ENCODE peak calls at places on chromosome 13, in ten cellular contexts. C, X, P, A, R, I, T, H, L and W are unnamed samples.

GRCh38 chr13:91298060-91298459 is 49.4 kb upstream of the MIR17HG start:
- DNase-seq in R (no peak), L (no peak), X (no peak), C (no peak), P (no peak), I (no peak), H (no peak), A (no peak), T (no peak), W (no peak)

GRCh38 chr13:28449826-28450773 is 44.8 kb downstream of the FLT1 start:
- DNase-seq in L (no peak), C (no peak), X (no peak), A (no peak), R (no peak), I (no peak), H (no peak), T (no peak), P (no peak), W (no peak)

GRCh38 chr13:21033224-21033855 is 28.0 kb downstream of the LATS2 start:
- DNase-seq in I (no peak), P (no peak), T (no peak), H (no peak), X (no peak), C (no peak), A (peak; percentile 35), R (no peak), L (peak; percentile 89), W (no peak)

GRCh38 chr13:26480246-26480855 is 77.1 kb upstream of the WASF3 start:
- DNase-seq in R (peak; percentile 82), C (no peak), I (no peak), L (peak; percentile 17), H (no peak), A (no peak), P (no peak), T (no peak), X (no peak), W (no peak)

GRCh38 chr13:44052843-44053607 is 173.3 kb downstream of the LACC1 start:
- DNase-seq in T (no peak), I (no peak), P (no peak), H (no peak), R (no peak), L (peak; percentile 62), X (no peak), A (no peak), C (no peak), W (no peak)

GRCh38 chr13:50805805-50806204 is 37.7 kb downstream of the DLEU7 start:
- DNase-seq in A (no peak), H (no peak), P (no peak), X (peak; percentile 41), R (no peak), C (no peak), T (no peak), L (no peak), I (no peak), W (no peak)

GRCh38 chr13:94233401-94233800 is 246.1 kb downstream of the DCT start:
- DNase-seq in C (no peak), A (peak; percentile 11), X (no peak), R (no peak), T (no peak), H (no peak), L (peak; percentile 69), P (no peak), I (no peak), W (no peak)

GRCh38 chr13:50448535-50448981 is 394.9 kb downstream of the DLEU7 start:
- DNase-seq in P (no peak), A (no peak), I (no peak), H (no peak), C (no peak), T (no peak), L (no peak), R (peak; percentile 2), X (no peak), W (no peak)

GRCh38 chr13:45289936-45290563 is 50.9 kb downstream of the TPT1 start:
- DNase-seq in A (no peak), L (no peak), I (no peak), P (no peak), H (no peak), X (no peak), R (no peak), T (no peak), C (no peak), W (no peak)

GRCh38 chr13:50485979-50486935 is 357.2 kb downstream of the DLEU7 start:
- DNase-seq in L (no peak), X (no peak), A (no peak), C (no peak), H (no peak), T (no peak), I (no peak), P (no peak), R (no peak), W (no peak)

GRCh38 chr13:72141845-72142470 is 275.0 kb upstream of the DACH1 start:
- DNase-seq in P (no peak), R (no peak), T (no peak), I (no peak), C (no peak), H (no peak), A (no peak), L (no peak), X (no peak), W (no peak)

GRCh38 chr13:112181336-112182051 is 114.5 kb downstream of the SOX1 start:
- DNase-seq in X (no peak), L (no peak), H (no peak), A (no peak), T (no peak), P (no peak), R (no peak), C (no peak), I (no peak), W (no peak)
- H3K9me3 ChIP-seq in X (no peaks in the 10 kb centered on the region), L (no peaks in the 10 kb centered on the region), H (no peaks in the 10 kb centered on the region), A (no peaks in the 10 kb centered on the region), T (no peaks in the 10 kb centered on the region), P (no peaks in the 10 kb centered on the region), R (no peaks in the 10 kb centered on the region), C (no peaks in the 10 kb centered on the region), I (no peaks in the 10 kb centered on the region), W (no peaks in the 10 kb centered on the region)

GRCh38 chr13:19179916-19180315 is 1.7 kb downstream of the TUBA3C start:
- DNase-seq in P (no peak), H (no peak), T (no peak), C (no peak), A (no peak), L (no peak), X (no peak), I (no peak), R (no peak), W (no peak)
- H3K9me3 ChIP-seq in P (no peaks in the 10 kb centered on the region), H (no peaks in the 10 kb centered on the region), T (no peaks in the 10 kb centered on the region), C (no peaks in the 10 kb centered on the region), A (no peaks in the 10 kb centered on the region), L (no peaks in the 10 kb centered on the region), X (no peaks in the 10 kb centered on the region), I (no peaks in the 10 kb centered on the region), R (no peaks in the 10 kb centered on the region), W (no peaks in the 10 kb centered on the region)

GRCh38 chr13:48411281-48412099 is 1.4 kb downstream of the LPAR6 start:
- DNase-seq in P (no peak), I (no peak), R (peak; percentile 32), T (no peak), H (no peak), C (peak; percentile 33), L (no peak), X (no peak), A (no peak), W (no peak)

GRCh38 chr13:48412100-48412556 is 785 bp downstream of the LPAR6 start:
- DNase-seq in X (no peak), I (no peak), L (no peak), P (no peak), H (no peak), T (no peak), C (no peak), R (peak; percentile 41), A (no peak), W (no peak)

GRCh38 chr13:48412881-48413351 is at the start of gene LPAR6:
- DNase-seq in P (peak; percentile 20), C (no peak), R (peak; percentile 62), I (no peak), H (peak; percentile 3), A (peak; percentile 50), T (no peak), X (no peak), L (no peak), W (no peak)

GRCh38 chr13:48414501-48414900 is 1.6 kb upstream of the LPAR6 start:
- DNase-seq in I (no peak), H (no peak), T (no peak), R (no peak), X (no peak), C (no peak), L (no peak), P (no peak), A (no peak), W (no peak)

GRCh38 chr13:48415516-48415915 is 2.6 kb upstream of the LPAR6 start:
- DNase-seq in X (no peak), R (no peak), C (no peak), L (no peak), H (no peak), I (no peak), A (no peak), T (no peak), P (no peak), W (no peak)
- H3K9me3 ChIP-seq in X (no peaks in the 10 kb centered on the region), R (no peaks in the 10 kb centered on the region), C (no peaks in the 10 kb centered on the region), L (no peaks in the 10 kb centered on the region), H (no peaks in the 10 kb centered on the region), I (no peaks in the 10 kb centered on the region), A (no peaks in the 10 kb centered on the region), T (no peaks in the 10 kb centered on the region), P (no peaks in the 10 kb centered on the region), W (no peaks in the 10 kb centered on the region)

GRCh38 chr13:62142048-62142447 is 726.4 kb upstream of the PCDH20 start:
- DNase-seq in P (no peak), A (no peak), I (no peak), C (no peak), T (no peak), X (no peak), R (no peak), H (no peak), L (no peak), W (no peak)
- H3K9me3 ChIP-seq in P (no peaks in the 10 kb centered on the region), A (peaks cover 4% of the 10 kb centered on the region), I (no peaks in the 10 kb centered on the region), C (no peaks in the 10 kb centered on the region), T (peaks cover 2% of the 10 kb centered on the region), X (peaks cover 60% of the 10 kb centered on the region), R (no peaks in the 10 kb centered on the region), H (peaks cover 9% of the 10 kb centered on the region), L (no peaks in the 10 kb centered on the region), W (no peaks in the 10 kb centered on the region)

GRCh38 chr13:57843555-57843954 is 212.0 kb downstream of the PCDH17 start:
- DNase-seq in A (no peak), X (no peak), I (no peak), C (no peak), T (no peak), R (no peak), H (no peak), L (no peak), P (no peak), W (no peak)
- H3K9me3 ChIP-seq in A (no peaks in the 10 kb centered on the region), X (peaks cover 7% of the 10 kb centered on the region), I (no peaks in the 10 kb centered on the region), C (peaks cover 18% of the 10 kb centered on the region), T (peaks cover 3% of the 10 kb centered on the region), R (no peaks in the 10 kb centered on the region), H (peaks cover 5% of the 10 kb centered on the region), L (peaks cover 5% of the 10 kb centered on the region), P (no peaks in the 10 kb centered on the region), W (no peaks in the 10 kb centered on the region)

DNA sequence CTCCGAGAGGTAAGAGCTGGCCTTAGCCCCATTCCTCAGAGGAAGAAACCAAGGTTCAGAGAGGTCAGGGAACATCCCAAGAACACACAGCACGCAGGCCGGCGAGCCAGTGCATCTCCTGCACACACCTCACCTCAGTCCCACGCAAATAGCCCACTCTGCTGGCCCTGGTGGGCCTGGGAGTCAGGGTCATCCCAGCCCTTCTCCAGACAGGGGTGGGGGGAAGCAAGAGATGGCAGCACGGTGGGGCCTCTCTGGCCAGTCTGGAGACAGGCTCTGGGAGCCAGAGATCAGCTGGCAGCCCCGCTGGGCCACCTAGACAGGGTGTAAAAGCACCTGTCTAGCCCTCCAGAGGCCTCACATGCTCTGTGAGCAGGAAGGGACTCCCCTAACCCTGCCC is 26.8 kb downstream of the TUBA3C start:
- DNase-seq in P (no peak), A (no peak), R (no peak), I (no peak), L (no peak), T (no peak), H (no peak), X (no peak), C (no peak), W (no peak)
- H3K9me3 ChIP-seq in P (no peaks in the 10 kb centered on the region), A (no peaks in the 10 kb centered on the region), R (no peaks in the 10 kb centered on the region), I (no peaks in the 10 kb centered on the region), L (no peaks in the 10 kb centered on the region), T (no peaks in the 10 kb centered on the region), H (no peaks in the 10 kb centered on the region), X (no peaks in the 10 kb centered on the region), C (no peaks in the 10 kb centered on the region), W (no peaks in the 10 kb centered on the region)